ENCODE peak calls at places on chromosomes 12 and 14, in eight cellular contexts. I is T-cell; N is brain microvascular endothelial cell; A is stimulated activated CD8-positive, alpha-beta memory T cell treated with anti-CD3 and anti-CD28 coated beads, Interleukin-7, amount 100 ng/mL, for 24 hours; M is HS-5; R is KG1; C is NCI-H1105; Z is fibroblast of lung. V is an unnamed sample.

GRCh38 chr14:25237845-25238244 is 187.9 kb upstream of the STXBP6 start:
- DNase-seq in A (no peak), N (no peak), C (no peak), I (no peak), Z (peak), M (no peak), R (no peak), V (no peak)

GRCh38 chr14:86838363-86838762 is 1154.6 kb downstream of the GALC start:
- DNase-seq in A (no peak), R (no peak), C (no peak), N (no peak), I (no peak), M (no peak), Z (peak), V (no peak)

GRCh38 chr12:41589878-41590277 is 401.8 kb downstream of the PDZRN4 start:
- DNase-seq in A (no peak), I (no peak), Z (no peak), N (no peak), R (no peak), C (no peak), M (no peak), V (no peak)

GRCh38 chr14:75363570-75364227 is 64.1 kb upstream of the JDP2 start:
- DNase-seq in A (no peak), I (no peak), N (no peak), Z (no peak), M (no peak), C (no peak), R (no peak), V (no peak)

GRCh38 chr14:61109288-61109687 is 128.2 kb downstream of the SLC38A6 start:
- DNase-seq in N (no peak), I (no peak), M (no peak), A (no peak), R (no peak), C (no peak), Z (no peak), V (no peak)

GRCh38 chr12:76784600-76785051 is 20.7 kb downstream of the ZDHHC17 start:
- DNase-seq in I (no peak), M (no peak), A (no peak), N (peak), R (no peak), Z (peak), C (no peak), V (no peak)

GRCh38 chr12:102528111-102528510 is 47.7 kb upstream of the IGF1 start:
- DNase-seq in I (no peak), N (no peak), R (no peak), Z (no peak), A (no peak), M (no peak), C (no peak), V (no peak)

GRCh38 chr12:32331133-32331532 is 68.2 kb upstream of the FGD4 start:
- DNase-seq in M (no peak), Z (peak), N (no peak), A (no peak), R (no peak), I (no peak), C (no peak), V (no peak)

GRCh38 chr14:91292476-91292875 is 48.0 kb upstream of the GPR68 start:
- DNase-seq in M (no peak), I (no peak), N (no peak), C (no peak), R (no peak), Z (no peak), A (no peak), V (no peak)

GRCh38 chr12:65720136-65720535 is 104.1 kb upstream of the HMGA2 start:
- DNase-seq in M (no peak), R (no peak), A (no peak), N (peak), Z (no peak), C (no peak), I (no peak), V (no peak)

GRCh38 chr12:52251367-52252055 is 18.5 kb downstream of the KRT7 start:
- DNase-seq in Z (no peak), N (no peak), R (no peak), C (no peak), M (no peak), A (no peak), I (no peak), V (no peak)

GRCh38 chr12:57446292-57446960 is 8.7 kb upstream of the INHBE start:
- DNase-seq in M (no peak), I (no peak), Z (no peak), A (no peak), N (no peak), R (no peak), C (no peak), V (no peak)

GRCh38 chr12:113382206-113382605 is 21.5 kb downstream of the SDS start:
- DNase-seq in I (no peak), Z (no peak), A (no peak), N (no peak), C (no peak), R (no peak), M (no peak), V (no peak)

GRCh38 chr12:109134186-109134917 is 18.0 kb downstream of the ACACB start:
- DNase-seq in N (no peak), Z (peak), I (no peak), M (no peak), C (no peak), A (no peak), R (no peak), V (no peak)

GRCh38 chr14:104387000-104387384 is 192.6 kb upstream of the C14orf180 start:
- DNase-seq in Z (no peak), A (no peak), C (no peak), R (no peak), N (no peak), M (no peak), I (no peak), V (no peak)

GRCh38 chr12:113702796-113703195 is 231.1 kb upstream of the LHX5 start:
- DNase-seq in A (no peak), M (no peak), I (no peak), N (no peak), C (no peak), Z (no peak), R (no peak), V (no peak)

GRCh38 chr14:104262515-104263514 is 124.4 kb downstream of the KIF26A start:
- DNase-seq in C (no peak), R (no peak), A (no peak), N (no peak), I (no peak), M (no peak), Z (no peak), V (no peak)

GRCh38 chr12:25518512-25518911 is 34.6 kb downstream of the LMNTD1 start:
- DNase-seq in I (no peak), C (no peak), N (peak), Z (no peak), M (peak), A (no peak), R (no peak), V (no peak)

GRCh38 chr14:31263485-31264133 is 56.0 kb upstream of the HECTD1 start:
- DNase-seq in A (no peak), Z (peak), I (no peak), C (no peak), N (peak), R (no peak), M (peak), V (no peak)